ENCODE peak calls at places on chromosomes 1 and 21, in four cellular contexts. K is NCI-H2107, T is HCT116, I is NCI-H460. L is an unnamed sample.

GRCh38 chr21:42695324-42696025 is 42.1 kb downstream of the PDE9A start:
- DNase-seq in K (no peak), I (no peak), T (no peak), L (no peak)

GRCh38 chr1:204319027-204319426 is 40.7 kb downstream of the PLEKHA6 start:
- DNase-seq in I (no peak), T (no peak), K (no peak), L (no peak)

GRCh38 chr1:163320891-163321290 is 863 bp upstream of the NUF2 start:
- DNase-seq in I (no peak), T (no peak), K (no peak), L (no peak)

GRCh38 chr1:67843335-67843734 is 10.1 kb upstream of the GNG12 start:
- DNase-seq in I (no peak), K (no peak), T (no peak), L (no peak)

GRCh38 chr1:245495681-245496080 is 340.9 kb downstream of the KIF26B start:
- DNase-seq in T (no peak), K (no peak), I (no peak), L (no peak)

GRCh38 chr1:205798577-205798976 is 14.4 kb downstream of the SLC41A1 start:
- DNase-seq in I (no peak), K (no peak), T (no peak), L (no peak)

GRCh38 chr1:185520188-185520935 is 203.3 kb upstream of the IVNS1ABP start:
- DNase-seq in K (no peak), I (no peak), T (no peak), L (no peak)

GRCh38 chr21:28805885-28806284 is 186.8 kb downstream of the LTN1 start:
- DNase-seq in K (no peak), I (no peak), T (no peak), L (no peak)

GRCh38 chr1:159009287-159009686 is 420 bp upstream of the IFI16 start:
- DNase-seq in T (no peak), I (no peak), K (no peak), L (no peak)

GRCh38 chr1:242522304-242522945 is 2.1 kb downstream of the PLD5 start:
- DNase-seq in T (no peak), K (no peak), I (no peak), L (no peak)

GRCh38 chr21:43954042-43954441 is 58.1 kb upstream of the TRAPPC10 start:
- DNase-seq in I (no peak), T (no peak), K (no peak), L (no peak)

GRCh38 chr1:202085682-202086373 is 36.9 kb upstream of the GPR37L1 start:
- DNase-seq in T (no peak), I (no peak), K (peak; percentile 58), L (no peak)

GRCh38 chr1:169339773-169340172 is 27.8 kb downstream of the NME7 start:
- DNase-seq in T (no peak), K (no peak), I (no peak), L (no peak)

GRCh38 chr1:30191154-30191702 is 532.2 kb downstream of the MATN1 start:
- DNase-seq in I (peak; percentile 2), K (no peak), T (peak; percentile 37), L (peak; percentile 13)

GRCh38 chr1:154747841-154748766 is 122.0 kb downstream of the KCNN3 start:
- DNase-seq in I (no peak), T (no peak), K (peak; percentile 80), L (peak; percentile 51)

GRCh38 chr1:30314591-30314990 is 408.8 kb downstream of the MATN1 start:
- DNase-seq in K (no peak), T (no peak), I (no peak), L (no peak)